ENCODE peak calls at places on chromosome X, in seven cellular contexts. U, B, Y, R, W, S and E are unnamed samples.

GRCh38 chrX:55135171-55135570 is 46.4 kb downstream of the PAGE2 start:
- DNase-seq in U (no peak), B (peak), Y (peak), R (peak), W (no peak), S (peak), E (peak)

GRCh38 chrX:109049903-109050302 is 313.5 kb upstream of the IRS4 start:
- DNase-seq in U (no peak), B (no peak), Y (no peak), R (no peak), W (no peak), S (peak), E (no peak)

GRCh38 chrX:132077414-132077813 is 50.4 kb downstream of the FRMD7 start:
- DNase-seq in U (no peak), B (no peak), Y (no peak), R (no peak), W (no peak), S (no peak), E (no peak)

GRCh38 chrX:103343105-103343504 is 13.1 kb downstream of the TCEAL7 start:
- DNase-seq in U (no peak), B (no peak), Y (peak), R (peak), W (no peak), S (no peak), E (peak)

GRCh38 chrX:23935116-23935515 is 27.3 kb downstream of the CXorf58 start:
- DNase-seq in U (no peak), B (no peak), Y (no peak), R (no peak), W (no peak), S (no peak), E (no peak)

GRCh38 chrX:132375941-132376340 is 112.9 kb downstream of the MBNL3 start:
- DNase-seq in U (no peak), B (no peak), Y (no peak), R (no peak), W (no peak), S (no peak), E (no peak)

GRCh38 chrX:130110379-130111219 is at the start of gene ELF4:
- DNase-seq in U (no peak), B (no peak), Y (peak), R (peak), W (no peak), S (peak), E (peak)

GRCh38 chrX:69630147-69630546 is 14.2 kb downstream of the EDA start:
- DNase-seq in U (no peak), B (no peak), Y (no peak), R (no peak), W (no peak), S (no peak), E (no peak)

GRCh38 chrX:55907968-55908607 is 190.5 kb downstream of the RRAGB start:
- DNase-seq in U (peak), B (no peak), Y (peak), R (peak), W (no peak), S (peak), E (peak)

GRCh38 chrX:39527045-39527444 is 570.7 kb downstream of the BCOR start:
- DNase-seq in U (no peak), B (no peak), Y (no peak), R (no peak), W (no peak), S (no peak), E (no peak)

GRCh38 chrX:102723456-102723855 is 2.9 kb downstream of the GPRASP3 start:
- DNase-seq in U (no peak), B (no peak), Y (no peak), R (peak), W (no peak), S (peak), E (no peak)

GRCh38 chrX:10327651-10328050 is 170.9 kb downstream of the CLCN4 start:
- DNase-seq in U (no peak), B (no peak), Y (no peak), R (no peak), W (no peak), S (peak), E (no peak)

GRCh38 chrX:129760981-129761380 is 18.8 kb upstream of the SASH3 start:
- DNase-seq in U (no peak), B (no peak), Y (no peak), R (no peak), W (no peak), S (no peak), E (no peak)

GRCh38 chrX:50988649-50989048 is 78.1 kb downstream of the BMP15 start:
- DNase-seq in U (no peak), B (no peak), Y (peak), R (peak), W (no peak), S (peak), E (peak)